ENCODE peak calls at places on chromosome 5, in eight cellular contexts. E, U, O, P, V, X, A and Y are unnamed samples.

GRCh38 chr5:69024241-69024651 is 69.6 kb upstream of the SLC30A5 start:
- DNase-seq in E (no peak), U (no peak), O (no peak), P (no peak), V (peak; percentile 69), X (peak; percentile 58), A (no peak), Y (no peak)

GRCh38 chr5:76737131-76737556 is 21.2 kb downstream of the F2R start:
- DNase-seq in E (no peak), U (no peak), O (no peak), P (no peak), V (no peak), X (no peak), A (no peak), Y (no peak)

GRCh38 chr5:174571662-174572397 is 152.6 kb upstream of the MSX2 start:
- DNase-seq in E (peak; percentile 21), U (peak; percentile 49), O (peak; percentile 31), P (no peak), V (peak; percentile 85), X (no peak), A (peak; percentile 81), Y (no peak)

GRCh38 chr5:33530183-33530962 is 89.6 kb downstream of the TARS1 start:
- DNase-seq in E (no peak), U (no peak), O (no peak), P (no peak), V (no peak), X (no peak), A (no peak), Y (peak; percentile 86)

GRCh38 chr5:179478624-179479023 is 71.7 kb upstream of the RUFY1 start:
- DNase-seq in E (no peak), U (no peak), O (no peak), P (no peak), V (no peak), X (no peak), A (no peak), Y (no peak)

GRCh38 chr5:146130440-146131045 is 25.2 kb upstream of the PLAC8L1 start:
- DNase-seq in E (no peak), U (no peak), O (no peak), P (no peak), V (peak; percentile 23), X (no peak), A (no peak), Y (no peak)

GRCh38 chr5:144122081-144122480 is 48.4 kb downstream of the YIPF5 start:
- DNase-seq in E (no peak), U (no peak), O (no peak), P (no peak), V (no peak), X (no peak), A (no peak), Y (no peak)

GRCh38 chr5:140631831-140632365 is 1.1 kb downstream of the CD14 start:
- DNase-seq in E (no peak), U (no peak), O (no peak), P (no peak), V (no peak), X (no peak), A (no peak), Y (no peak)

GRCh38 chr5:98940586-98940985 is 11.8 kb upstream of the CHD1 start:
- DNase-seq in E (no peak), U (no peak), O (no peak), P (no peak), V (no peak), X (no peak), A (no peak), Y (no peak)

GRCh38 chr5:5492087-5492933 is 69.8 kb downstream of the ICE1 start:
- DNase-seq in E (no peak), U (no peak), O (no peak), P (no peak), V (peak; percentile 67), X (peak; percentile 50), A (no peak), Y (no peak)

GRCh38 chr5:139829471-139829870 is 33.9 kb downstream of the PSD2 start:
- DNase-seq in E (no peak), U (no peak), O (no peak), P (no peak), V (no peak), X (no peak), A (peak; percentile 2), Y (no peak)

GRCh38 chr5:53114988-53115387 is 5.4 kb upstream of the MOCS2 start:
- DNase-seq in E (no peak), U (no peak), O (no peak), P (no peak), V (peak; percentile 31), X (no peak), A (no peak), Y (no peak)

GRCh38 chr5:14004598-14005394 is 60.3 kb upstream of the DNAH5 start:
- DNase-seq in E (no peak), U (no peak), O (no peak), P (no peak), V (no peak), X (no peak), A (no peak), Y (peak; percentile 68)

GRCh38 chr5:24646915-24647314 is 2.1 kb upstream of the CDH10 start:
- DNase-seq in E (no peak), U (no peak), O (no peak), P (no peak), V (no peak), X (no peak), A (no peak), Y (no peak)

GRCh38 chr5:104661256-104661655 is 1098.7 kb upstream of the NUDT12 start:
- DNase-seq in E (no peak), U (no peak), O (no peak), P (no peak), V (no peak), X (no peak), A (peak; percentile 65), Y (no peak)

GRCh38 chr5:4533457-4534105 is 606.5 kb upstream of the ADAMTS16 start:
- DNase-seq in E (no peak), U (no peak), O (no peak), P (no peak), V (no peak), X (no peak), A (no peak), Y (peak; percentile 21)

GRCh38 chr5:99900302-99900811 is 634.8 kb upstream of the FAM174A start:
- DNase-seq in E (no peak), U (no peak), O (no peak), P (no peak), V (peak; percentile 27), X (no peak), A (no peak), Y (no peak)

GRCh38 chr5:159003045-159004030 is 96.4 kb downstream of the EBF1 start:
- DNase-seq in E (no peak), U (no peak), O (no peak), P (peak; percentile 65), V (peak; percentile 70), X (no peak), A (no peak), Y (peak; percentile 31)

GRCh38 chr5:142694092-142694856 is 8.4 kb upstream of the FGF1 start:
- DNase-seq in E (no peak), U (no peak), O (no peak), P (no peak), V (no peak), X (no peak), A (no peak), Y (no peak)
- TF ChIP-seq CTCF in E (no peak), U (no peak), O (no peak), P (no peak), V (no peak), X (no peak), A (no peak), Y (no peak)

GRCh38 chr5:126525630-126526245 is 69.3 kb downstream of the ALDH7A1 start:
- DNase-seq in E (peak; percentile 45), U (peak; percentile 43), O (peak; percentile 76), P (peak; percentile 86), V (peak; percentile 28), X (no peak), A (peak; percentile 89), Y (no peak)
- TF ChIP-seq EP300 in E (no peak), U (no peak), O (no peak), P (no peak), V (no peak), X (no peak), A (no peak), Y (no peak)

GRCh38 chr5:79173626-79174025 is 62.0 kb downstream of the BHMT start:
- DNase-seq in E (no peak), U (peak; percentile 55), O (no peak), P (no peak), V (no peak), X (no peak), A (no peak), Y (no peak)
- H3K27ac ChIP-seq in E (no peak overlapping the region), U (peak overlapping the region; percentile 58), O (no peak overlapping the region), P (no peak overlapping the region), V (no peak overlapping the region), X (no peak overlapping the region), A (no peak overlapping the region), Y (no peak overlapping the region)

GRCh38 chr5:147510885-147511284 is 1.0 kb upstream of the DPYSL3 start:
- DNase-seq in E (no peak), U (no peak), O (no peak), P (no peak), V (no peak), X (no peak), A (no peak), Y (no peak)

GRCh38 chr5:147507480-147508126 is 2.3 kb downstream of the DPYSL3 start:
- DNase-seq in E (no peak), U (no peak), O (no peak), P (peak; percentile 69), V (no peak), X (no peak), A (peak; percentile 82), Y (no peak)

GRCh38 chr5:147509041-147509709 is 693 bp downstream of the DPYSL3 start:
- DNase-seq in E (no peak), U (no peak), O (peak; percentile 56), P (peak; percentile 79), V (no peak), X (no peak), A (peak; percentile 80), Y (no peak)

GRCh38 chr5:147508711-147509040 is 1.2 kb downstream of the DPYSL3 start:
- DNase-seq in E (no peak), U (no peak), O (no peak), P (no peak), V (no peak), X (no peak), A (no peak), Y (no peak)

GRCh38 chr5:147509710-147510651 is at the start of gene DPYSL3:
- DNase-seq in E (peak; percentile 32), U (peak; percentile 47), O (peak; percentile 83), P (peak; percentile 88), V (peak; percentile 73), X (no peak), A (peak; percentile 94), Y (peak; percentile 92)
- TF ChIP-seq CTCF in E (peak; percentile 47), U (no peak), O (peak; percentile 7), P (no peak), V (no peak), X (no peak), A (peak; percentile 21), Y (peak; percentile 34)